ENCODE peak calls at places on chromosomes 6 and 20, in eight cellular contexts. One of them, this sample, is unnamed. For H3K4me1, the result is how much of the 10 kb centered on the place peaks cover.

GRCh38 chr6:148491638-148492210 is 149.1 kb downstream of the SASH1 start:
- DNase-seq in endodermal cell: no peak
- DNase-seq in mesendoderm: no peak
- DNase-seq in spleen: no peak
- DNase-seq in uterus: no peak
- DNase-seq in psoas muscle: no peak
- DNase-seq in H1: no peak
- DNase-seq in PC-3: no peak
- DNase-seq in this sample: peak

GRCh38 chr20:10080554-10080953 is 45.8 kb downstream of the ANKEF1 start:
- DNase-seq in endodermal cell: no peak
- DNase-seq in mesendoderm: no peak
- DNase-seq in spleen: no peak
- DNase-seq in uterus: no peak
- DNase-seq in psoas muscle: no peak
- DNase-seq in H1: no peak
- DNase-seq in PC-3: no peak
- DNase-seq in this sample: no peak

GRCh38 chr6:137830562-137830961 is 36.5 kb upstream of the TNFAIP3 start:
- DNase-seq in endodermal cell: no peak
- DNase-seq in mesendoderm: no peak
- DNase-seq in spleen: no peak
- DNase-seq in uterus: no peak
- DNase-seq in psoas muscle: no peak
- DNase-seq in H1: no peak
- DNase-seq in PC-3: no peak
- DNase-seq in this sample: no peak

GRCh38 chr20:18288748-18289705 is 700 bp downstream of the ZNF133 start:
- DNase-seq in endodermal cell: peak
- DNase-seq in mesendoderm: peak
- DNase-seq in spleen: peak
- DNase-seq in uterus: no peak
- DNase-seq in psoas muscle: peak
- DNase-seq in H1: peak
- DNase-seq in PC-3: no peak
- DNase-seq in this sample: no peak

GRCh38 chr6:111746983-111747773 is 126.1 kb downstream of the FYN start:
- DNase-seq in endodermal cell: peak
- DNase-seq in mesendoderm: no peak
- DNase-seq in spleen: no peak
- DNase-seq in uterus: no peak
- DNase-seq in psoas muscle: no peak
- DNase-seq in H1: peak
- DNase-seq in PC-3: no peak
- DNase-seq in this sample: no peak

GRCh38 chr6:119355157-119355556 is 5.6 kb upstream of the MAN1A1 start:
- DNase-seq in endodermal cell: no peak
- DNase-seq in mesendoderm: no peak
- DNase-seq in spleen: no peak
- DNase-seq in uterus: no peak
- DNase-seq in psoas muscle: no peak
- DNase-seq in H1: no peak
- DNase-seq in PC-3: no peak
- DNase-seq in this sample: no peak

GRCh38 chr6:23003671-23004598 is 434.6 kb downstream of the HDGFL1 start:
- DNase-seq in endodermal cell: no peak
- DNase-seq in mesendoderm: no peak
- DNase-seq in spleen: no peak
- DNase-seq in uterus: peak
- DNase-seq in psoas muscle: peak
- DNase-seq in H1: no peak
- DNase-seq in PC-3: no peak
- DNase-seq in this sample: no peak

GRCh38 chr20:9520096-9520495 is 5.7 kb downstream of the LAMP5 start:
- DNase-seq in endodermal cell: no peak
- DNase-seq in mesendoderm: no peak
- DNase-seq in spleen: no peak
- DNase-seq in uterus: no peak
- DNase-seq in psoas muscle: no peak
- DNase-seq in H1: no peak
- DNase-seq in PC-3: no peak
- DNase-seq in this sample: no peak

GRCh38 chr6:16684195-16684689 is 77.0 kb downstream of the ATXN1 start:
- DNase-seq in endodermal cell: no peak
- DNase-seq in mesendoderm: no peak
- DNase-seq in spleen: no peak
- DNase-seq in uterus: no peak
- DNase-seq in psoas muscle: no peak
- DNase-seq in H1: no peak
- DNase-seq in PC-3: peak
- DNase-seq in this sample: no peak

GRCh38 chr20:8331740-8332412 is 199.8 kb downstream of the PLCB1 start:
- DNase-seq in endodermal cell: no peak
- DNase-seq in mesendoderm: no peak
- DNase-seq in spleen: no peak
- DNase-seq in uterus: peak
- DNase-seq in psoas muscle: no peak
- DNase-seq in H1: no peak
- DNase-seq in PC-3: peak
- DNase-seq in this sample: no peak

GRCh38 chr20:22654243-22654642 is 69.9 kb upstream of the FOXA2 start:
- DNase-seq in endodermal cell: no peak
- DNase-seq in mesendoderm: no peak
- DNase-seq in spleen: no peak
- DNase-seq in uterus: no peak
- DNase-seq in psoas muscle: no peak
- DNase-seq in H1: no peak
- DNase-seq in PC-3: no peak
- DNase-seq in this sample: no peak

GRCh38 chr6:170442596-170442995 is 110.5 kb downstream of the PSMB1 start:
- DNase-seq in endodermal cell: no peak
- DNase-seq in mesendoderm: no peak
- DNase-seq in spleen: no peak
- DNase-seq in uterus: no peak
- DNase-seq in psoas muscle: no peak
- DNase-seq in H1: no peak
- DNase-seq in PC-3: no peak
- DNase-seq in this sample: no peak

GRCh38 chr6:26087284-26088115 is at the start of gene HFE:
- DNase-seq in endodermal cell: peak
- DNase-seq in mesendoderm: peak
- DNase-seq in spleen: peak
- DNase-seq in uterus: peak
- DNase-seq in psoas muscle: peak
- DNase-seq in H1: peak
- DNase-seq in PC-3: no peak
- DNase-seq in this sample: peak

GRCh38 chr6:149140910-149141290 is 176.6 kb upstream of the TAB2 start:
- DNase-seq in endodermal cell: no peak
- DNase-seq in mesendoderm: no peak
- DNase-seq in spleen: no peak
- DNase-seq in uterus: no peak
- DNase-seq in psoas muscle: no peak
- DNase-seq in H1: no peak
- DNase-seq in PC-3: no peak
- DNase-seq in this sample: no peak

GRCh38 chr6:15985354-15985995 is 143.4 kb upstream of the MYLIP start:
- DNase-seq in endodermal cell: no peak
- DNase-seq in mesendoderm: no peak
- DNase-seq in spleen: no peak
- DNase-seq in uterus: no peak
- DNase-seq in psoas muscle: no peak
- DNase-seq in H1: no peak
- DNase-seq in PC-3: no peak
- DNase-seq in this sample: no peak

GRCh38 chr20:45890077-45890996 is 671 bp downstream of the NEURL2 start:
- DNase-seq in endodermal cell: peak
- DNase-seq in mesendoderm: peak
- DNase-seq in spleen: peak
- DNase-seq in uterus: peak
- DNase-seq in psoas muscle: peak
- DNase-seq in H1: peak
- DNase-seq in PC-3: no peak
- DNase-seq in this sample: peak

GRCh38 chr6:87697581-87698552 is 4.2 kb downstream of the AKIRIN2 start:
- DNase-seq in endodermal cell: no peak
- DNase-seq in mesendoderm: no peak
- DNase-seq in spleen: no peak
- DNase-seq in uterus: no peak
- DNase-seq in psoas muscle: no peak
- DNase-seq in H1: no peak
- DNase-seq in PC-3: no peak
- DNase-seq in this sample: peak

GRCh38 chr6:166782541-166782940 is 155.5 kb upstream of the RPS6KA2 start:
- DNase-seq in endodermal cell: no peak
- DNase-seq in mesendoderm: no peak
- DNase-seq in spleen: peak
- DNase-seq in uterus: no peak
- DNase-seq in psoas muscle: no peak
- DNase-seq in H1: peak
- DNase-seq in PC-3: no peak
- DNase-seq in this sample: peak

GRCh38 chr20:50341880-50342637 is 151.4 kb downstream of the CEBPB start:
- DNase-seq in endodermal cell: no peak
- DNase-seq in mesendoderm: no peak
- DNase-seq in spleen: no peak
- DNase-seq in uterus: no peak
- DNase-seq in psoas muscle: no peak
- DNase-seq in H1: no peak
- DNase-seq in PC-3: no peak
- DNase-seq in this sample: no peak
- H3K4me1 ChIP-seq in endodermal cell: under half
- H3K4me1 ChIP-seq in mesendoderm: under half
- H3K4me1 ChIP-seq in spleen: under half
- H3K4me1 ChIP-seq in uterus: under half
- H3K4me1 ChIP-seq in psoas muscle: under half
- H3K4me1 ChIP-seq in H1: under half
- H3K4me1 ChIP-seq in PC-3: under half
- H3K4me1 ChIP-seq in this sample: under half

GRCh38 chr6:144336900-144337299 is 51.8 kb downstream of the UTRN start:
- DNase-seq in endodermal cell: no peak
- DNase-seq in mesendoderm: no peak
- DNase-seq in spleen: no peak
- DNase-seq in uterus: no peak
- DNase-seq in psoas muscle: no peak
- DNase-seq in H1: peak
- DNase-seq in PC-3: no peak
- DNase-seq in this sample: no peak
- H3K4me1 ChIP-seq in endodermal cell: under half
- H3K4me1 ChIP-seq in mesendoderm: under half
- H3K4me1 ChIP-seq in spleen: half or more
- H3K4me1 ChIP-seq in uterus: under half
- H3K4me1 ChIP-seq in psoas muscle: half or more
- H3K4me1 ChIP-seq in H1: under half
- H3K4me1 ChIP-seq in PC-3: under half
- H3K4me1 ChIP-seq in this sample: under half

DNA sequence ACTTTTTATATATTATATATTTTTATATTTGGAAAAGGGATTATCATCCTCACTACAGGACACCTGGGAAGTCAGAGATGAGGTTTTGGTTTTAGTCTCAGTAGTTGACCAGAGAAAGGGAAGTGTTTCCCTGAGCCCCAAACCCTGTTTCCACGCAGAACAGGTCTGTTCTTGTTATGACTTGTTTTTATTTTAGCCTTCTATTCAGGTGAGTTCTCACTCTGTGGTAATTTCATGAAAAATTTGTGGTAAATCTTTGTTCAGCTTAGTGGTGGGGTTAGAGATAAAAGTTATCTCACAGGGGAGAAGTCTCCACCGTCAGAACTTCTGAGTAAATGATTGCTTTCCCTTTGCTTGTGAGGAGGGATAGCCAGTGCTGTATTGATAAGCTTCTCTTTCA is 224.9 kb downstream of the FARS2 start:
- DNase-seq in endodermal cell: no peak
- DNase-seq in mesendoderm: no peak
- DNase-seq in spleen: no peak
- DNase-seq in uterus: no peak
- DNase-seq in psoas muscle: no peak
- DNase-seq in H1: no peak
- DNase-seq in PC-3: no peak
- DNase-seq in this sample: no peak
- H3K4me1 ChIP-seq in endodermal cell: under half
- H3K4me1 ChIP-seq in mesendoderm: under half
- H3K4me1 ChIP-seq in spleen: under half
- H3K4me1 ChIP-seq in uterus: under half
- H3K4me1 ChIP-seq in psoas muscle: under half
- H3K4me1 ChIP-seq in H1: under half
- H3K4me1 ChIP-seq in PC-3: under half
- H3K4me1 ChIP-seq in this sample: under half

GRCh38 chr6:4940416-4940815 is 63.4 kb downstream of the RPP40 start:
- DNase-seq in endodermal cell: no peak
- DNase-seq in mesendoderm: no peak
- DNase-seq in spleen: no peak
- DNase-seq in uterus: no peak
- DNase-seq in psoas muscle: no peak
- DNase-seq in H1: peak
- DNase-seq in PC-3: peak
- DNase-seq in this sample: no peak

GRCh38 chr6:4943716-4944115 is 60.1 kb downstream of the RPP40 start:
- DNase-seq in endodermal cell: no peak
- DNase-seq in mesendoderm: no peak
- DNase-seq in spleen: no peak
- DNase-seq in uterus: no peak
- DNase-seq in psoas muscle: no peak
- DNase-seq in H1: no peak
- DNase-seq in PC-3: no peak
- DNase-seq in this sample: no peak

GRCh38 chr6:4941782-4942672 is 61.8 kb downstream of the RPP40 start:
- DNase-seq in endodermal cell: no peak
- DNase-seq in mesendoderm: peak
- DNase-seq in spleen: no peak
- DNase-seq in uterus: peak
- DNase-seq in psoas muscle: no peak
- DNase-seq in H1: no peak
- DNase-seq in PC-3: peak
- DNase-seq in this sample: peak

GRCh38 chr6:4944325-4944724 is 59.5 kb downstream of the RPP40 start:
- DNase-seq in endodermal cell: no peak
- DNase-seq in mesendoderm: no peak
- DNase-seq in spleen: no peak
- DNase-seq in uterus: no peak
- DNase-seq in psoas muscle: no peak
- DNase-seq in H1: peak
- DNase-seq in PC-3: no peak
- DNase-seq in this sample: no peak

GRCh38 chr6:4942673-4943009 is 61.2 kb downstream of the RPP40 start:
- DNase-seq in endodermal cell: no peak
- DNase-seq in mesendoderm: no peak
- DNase-seq in spleen: no peak
- DNase-seq in uterus: no peak
- DNase-seq in psoas muscle: no peak
- DNase-seq in H1: no peak
- DNase-seq in PC-3: no peak
- DNase-seq in this sample: no peak
- H3K4me1 ChIP-seq in endodermal cell: under half
- H3K4me1 ChIP-seq in mesendoderm: under half
- H3K4me1 ChIP-seq in spleen: under half
- H3K4me1 ChIP-seq in uterus: under half
- H3K4me1 ChIP-seq in psoas muscle: under half
- H3K4me1 ChIP-seq in H1: under half
- H3K4me1 ChIP-seq in PC-3: under half
- H3K4me1 ChIP-seq in this sample: under half